ENCODE peak calls at places on chromosome X, in five cellular contexts. Q is OCI-LY7, S is GM23338, H is psoas muscle, P is fibroblast of mammary gland. G is an unnamed sample.

GRCh38 chrX:24963823-24964222 is 51.9 kb downstream of the ARX start:
- DNase-seq in S (peak), H (no peak), Q (no peak), P (no peak), G (peak)

GRCh38 chrX:13990126-13990525 is 39.6 kb downstream of the GEMIN8 start:
- DNase-seq in Q (no peak), S (no peak), H (no peak), P (peak), G (no peak)

GRCh38 chrX:138748480-138748879 is 37.0 kb upstream of the FGF13 start:
- DNase-seq in H (no peak), S (peak), Q (peak), P (peak), G (peak)

GRCh38 chrX:97563531-97564133 is 679.9 kb downstream of the RPA4 start:
- DNase-seq in H (no peak), Q (peak), S (no peak), P (peak), G (peak)

GRCh38 chrX:75303795-75304194 is 29.9 kb downstream of the UPRT start:
- DNase-seq in S (no peak), P (peak), H (no peak), Q (no peak), G (peak)

GRCh38 chrX:110733166-110733565 is 62.5 kb downstream of the CHRDL1 start:
- DNase-seq in S (no peak), Q (no peak), P (peak), H (no peak), G (no peak)

GRCh38 chrX:48002929-48003328 is 860 bp downstream of the ZNF182 start:
- DNase-seq in P (no peak), Q (no peak), S (no peak), H (no peak), G (no peak)

GRCh38 chrX:37380920-37381319 is 31.8 kb downstream of the PRRG1 start:
- DNase-seq in Q (no peak), P (peak), S (no peak), H (no peak), G (peak)

GRCh38 chrX:63560601-63561218 is 209.6 kb upstream of the SPIN4 start:
- DNase-seq in S (peak), H (peak), Q (no peak), P (peak), G (peak)

GRCh38 chrX:54640721-54641120 is 110.7 kb downstream of the GNL3L start:
- DNase-seq in P (peak), Q (peak), H (peak), S (peak), G (no peak)

GRCh38 chrX:91434351-91435168 is at the start of gene PABPC5:
- DNase-seq in P (peak), H (peak), Q (no peak), S (peak), G (peak)

GRCh38 chrX:25034889-25035288 is 19.1 kb upstream of the ARX start:
- DNase-seq in S (peak), H (no peak), P (peak), Q (no peak), G (peak)

GRCh38 chrX:70346671-70347070 is 56.8 kb downstream of the KIF4A start:
- DNase-seq in Q (no peak), S (no peak), H (no peak), P (no peak), G (no peak)

GRCh38 chrX:110046971-110047370 is 44.1 kb downstream of the TMEM164 start:
- DNase-seq in S (no peak), P (no peak), Q (no peak), H (no peak), G (no peak)

GRCh38 chrX:103831803-103832544 is at the start of gene RAB9B:
- DNase-seq in H (peak), S (peak), P (peak), Q (no peak), G (no peak)

GRCh38 chrX:150570512-150570911 is 2.1 kb downstream of the MTM1 start:
- DNase-seq in S (no peak), H (no peak), Q (no peak), P (no peak), G (no peak)

GRCh38 chrX:3520987-3521875 is 174.8 kb upstream of the MXRA5 start:
- DNase-seq in H (no peak), S (no peak), Q (no peak), P (peak), G (peak)

GRCh38 chrX:110363241-110363640 is 4.6 kb downstream of the RTL9 start:
- DNase-seq in P (no peak), Q (no peak), H (no peak), S (no peak), G (no peak)

GRCh38 chrX:40772290-40772689 is 36.9 kb upstream of the MED14 start:
- DNase-seq in P (peak), S (no peak), H (no peak), Q (no peak), G (peak)

GRCh38 chrX:21639775-21640174 is 18.4 kb downstream of the KLHL34 start:
- DNase-seq in S (peak), H (no peak), Q (no peak), P (no peak), G (no peak)

GRCh38 chrX:105515561-105515960 is 295.1 kb upstream of the TEX13A start:
- DNase-seq in S (no peak), P (peak), Q (no peak), H (no peak), G (no peak)

GRCh38 chrX:133947022-133947421 is 38.4 kb downstream of the GPC3 start:
- DNase-seq in P (no peak), H (no peak), Q (no peak), S (no peak), G (no peak)

GRCh38 chrX:47093248-47093647 is 15.0 kb downstream of the RGN start:
- DNase-seq in H (no peak), S (peak), P (peak), Q (peak), G (peak)

GRCh38 chrX:545488-545887 is 85.1 kb upstream of the SHOX start:
- DNase-seq in H (no peak), P (peak), Q (no peak), S (no peak), G (peak)

GRCh38 chrX:77510007-77510406 is 62.8 kb downstream of the FGF16 start:
- DNase-seq in S (no peak), Q (no peak), P (no peak), H (no peak), G (no peak)

GRCh38 chrX:121308276-121308805 is 260.9 kb downstream of the GLUD2 start:
- DNase-seq in P (peak), H (no peak), S (peak), Q (peak), G (peak)

GRCh38 chrX:154298312-154298711 is 2.7 kb downstream of the TKTL1 start:
- DNase-seq in P (no peak), S (no peak), H (no peak), Q (peak), G (no peak)

GRCh38 chrX:9530848-9531274 is 66.0 kb downstream of the TBL1X start:
- DNase-seq in H (peak), P (peak), S (peak), Q (peak), G (peak)

GRCh38 chrX:124217289-124218251 is 114.9 kb upstream of the TEX13D start:
- DNase-seq in S (peak), Q (peak), H (no peak), P (no peak), G (peak)

GRCh38 chrX:148661035-148661434 is 160.6 kb downstream of the AFF2 start:
- DNase-seq in H (no peak), S (no peak), Q (no peak), P (peak), G (peak)

GRCh38 chrX:108072746-108073145 is 18.6 kb downstream of the PSMD10 start:
- DNase-seq in H (no peak), Q (no peak), S (no peak), P (peak), G (no peak)
- H3K4me3 ChIP-seq in H (no peak), Q (no peak), S (no peak), P (no peak), G (no peak)

DNA sequence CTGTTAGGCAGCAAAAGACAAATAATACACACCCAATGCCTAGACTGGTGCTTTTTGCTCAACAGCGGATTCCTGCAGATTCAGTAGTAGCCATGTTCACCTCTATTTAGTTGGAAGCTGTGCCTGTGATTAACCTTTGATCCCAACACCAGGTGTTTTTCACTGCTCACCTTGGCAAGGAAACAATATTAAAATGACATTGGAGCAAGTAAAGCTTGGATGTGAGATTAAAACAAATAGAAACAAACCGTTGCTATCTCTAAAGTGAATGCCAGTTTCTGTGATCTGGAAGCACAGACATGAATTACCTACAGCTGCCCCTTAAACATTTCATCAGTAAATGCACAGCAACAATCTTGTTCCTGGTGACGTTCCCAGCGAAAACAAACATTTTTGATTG is 35.7 kb downstream of the MAGEB17 start:
- DNase-seq in P (no peak), Q (no peak), H (no peak), S (no peak), G (no peak)
- TF ChIP-seq CTCF in P (no peak), Q (no peak), H (no peak), S (no peak), G (no peak)

GRCh38 chrX:16335181-16335580 is 167.9 kb downstream of the MAGEB17 start:
- DNase-seq in P (no peak), Q (no peak), H (no peak), S (no peak), G (no peak)
- H3K4me3 ChIP-seq in P (no peak), Q (no peak), H (no peak), S (no peak), G (no peak)

GRCh38 chrX:139936259-139936658 is 3.4 kb upstream of the ATP11C start:
- DNase-seq in S (peak), Q (peak), H (no peak), P (no peak), G (no peak)
- TF ChIP-seq CTCF in S (no peak), Q (peak), H (no peak), P (no peak), G (no peak)

GRCh38 chrX:152640039-152640818 is 2.5 kb downstream of the GABRQ start:
- DNase-seq in H (no peak), Q (no peak), S (peak), P (peak), G (peak)

GRCh38 chrX:152637649-152638442 is at the start of gene GABRQ:
- DNase-seq in P (peak), S (peak), Q (no peak), H (no peak), G (peak)

GRCh38 chrX:152639426-152639825 is 1.7 kb downstream of the GABRQ start:
- DNase-seq in S (no peak), P (no peak), Q (no peak), H (no peak), G (no peak)

GRCh38 chrX:152635941-152636340 is 1.8 kb upstream of the GABRQ start:
- DNase-seq in P (peak), Q (peak), H (no peak), S (peak), G (peak)

GRCh38 chrX:152638443-152638904 is 779 bp downstream of the GABRQ start:
- DNase-seq in H (no peak), P (no peak), Q (no peak), S (peak), G (no peak)
- H3K4me3 ChIP-seq in H (no peak), P (no peak), Q (no peak), S (peak), G (no peak)

GRCh38 chrX:72573158-72573511 is 492 bp upstream of the HDAC8 start:
- DNase-seq in S (no peak), H (no peak), P (no peak), Q (no peak), G (no peak)

GRCh38 chrX:72566448-72566847 is 6.2 kb downstream of the HDAC8 start:
- DNase-seq in Q (no peak), S (no peak), H (no peak), P (no peak), G (no peak)

GRCh38 chrX:72568406-72569092 is 4.1 kb downstream of the HDAC8 start:
- DNase-seq in H (no peak), P (peak), S (no peak), Q (no peak), G (no peak)

GRCh38 chrX:72572248-72573157 is at the start of gene HDAC8:
- DNase-seq in H (peak), P (peak), Q (peak), S (peak), G (peak)

GRCh38 chrX:72569786-72570185 is 2.9 kb downstream of the HDAC8 start:
- DNase-seq in S (no peak), Q (no peak), P (peak), H (no peak), G (peak)
- TF ChIP-seq CTCF in S (no peak), Q (no peak), P (peak), H (no peak), G (peak)

GRCh38 chrX:74178536-74178935 is 125.4 kb upstream of the ZCCHC13 start:
- DNase-seq in S (peak), H (no peak), P (no peak), Q (no peak), G (no peak)
- H3K4me3 ChIP-seq in S (no peak), H (no peak), P (no peak), Q (no peak), G (no peak)

G was measured in AG10803.